ENCODE peak calls at places on chromosome 4, in four cellular contexts. One of them, this sample, is unnamed.

GRCh38 chr4:142124874-142125273 is 488.5 kb downstream of the IL15 start:
- DNase-seq in WTC11: no peak
- DNase-seq in CD4-positive, alpha-beta T cell: no peak
- DNase-seq in AG04450: no peak
- DNase-seq in this sample: no peak

GRCh38 chr4:162727232-162727631 is 439.5 kb downstream of the NAF1 start:
- DNase-seq in AG04450: no peak
- DNase-seq in WTC11: no peak
- DNase-seq in CD4-positive, alpha-beta T cell: no peak
- DNase-seq in this sample: no peak

GRCh38 chr4:89767924-89768323 is 69.0 kb downstream of the SNCA start:
- DNase-seq in WTC11: no peak
- DNase-seq in CD4-positive, alpha-beta T cell: no peak
- DNase-seq in AG04450: no peak
- DNase-seq in this sample: no peak

GRCh38 chr4:78644744-78645330 is 93.3 kb downstream of the ANXA3 start:
- DNase-seq in WTC11: peak
- DNase-seq in AG04450: peak
- DNase-seq in CD4-positive, alpha-beta T cell: peak
- DNase-seq in this sample: peak

GRCh38 chr4:185217390-185217985 is 8.1 kb downstream of the SNX25 start:
- DNase-seq in WTC11: no peak
- DNase-seq in AG04450: no peak
- DNase-seq in CD4-positive, alpha-beta T cell: no peak
- DNase-seq in this sample: no peak

GRCh38 chr4:3223346-3223745 is 25.6 kb upstream of the MSANTD1 start:
- DNase-seq in CD4-positive, alpha-beta T cell: no peak
- DNase-seq in WTC11: no peak
- DNase-seq in AG04450: no peak
- DNase-seq in this sample: no peak

GRCh38 chr4:53804719-53805118 is 213.4 kb upstream of the LNX1 start:
- DNase-seq in CD4-positive, alpha-beta T cell: no peak
- DNase-seq in WTC11: peak
- DNase-seq in AG04450: no peak
- DNase-seq in this sample: no peak

GRCh38 chr4:176238157-176238608 is 30.8 kb downstream of the ASB5 start:
- DNase-seq in AG04450: peak
- DNase-seq in CD4-positive, alpha-beta T cell: no peak
- DNase-seq in WTC11: no peak
- DNase-seq in this sample: no peak

GRCh38 chr4:41644288-41644914 is 104.1 kb downstream of the PHOX2B start:
- DNase-seq in AG04450: no peak
- DNase-seq in WTC11: peak
- DNase-seq in CD4-positive, alpha-beta T cell: no peak
- DNase-seq in this sample: peak

GRCh38 chr4:49032440-49033161 is 46.5 kb downstream of the CWH43 start:
- DNase-seq in CD4-positive, alpha-beta T cell: no peak
- DNase-seq in WTC11: no peak
- DNase-seq in AG04450: no peak
- DNase-seq in this sample: no peak

GRCh38 chr4:148445071-148445902 is 3.1 kb upstream of the NR3C2 start:
- DNase-seq in AG04450: no peak
- DNase-seq in WTC11: peak
- DNase-seq in CD4-positive, alpha-beta T cell: peak
- DNase-seq in this sample: peak

GRCh38 chr4:109412805-109413204 is 20.8 kb upstream of the SEC24B start:
- DNase-seq in CD4-positive, alpha-beta T cell: no peak
- DNase-seq in AG04450: no peak
- DNase-seq in WTC11: no peak
- DNase-seq in this sample: no peak

GRCh38 chr4:148017801-148018200 is 285.9 kb downstream of the ARHGAP10 start:
- DNase-seq in WTC11: no peak
- DNase-seq in CD4-positive, alpha-beta T cell: no peak
- DNase-seq in AG04450: no peak
- DNase-seq in this sample: no peak

GRCh38 chr4:217891-218290 is 87.4 kb downstream of the ZNF732 start:
- DNase-seq in WTC11: no peak
- DNase-seq in CD4-positive, alpha-beta T cell: no peak
- DNase-seq in AG04450: no peak
- DNase-seq in this sample: no peak

GRCh38 chr4:36208884-36209473 is 35.3 kb downstream of the ARAP2 start:
- DNase-seq in CD4-positive, alpha-beta T cell: peak
- DNase-seq in WTC11: no peak
- DNase-seq in AG04450: no peak
- DNase-seq in this sample: no peak

GRCh38 chr4:60194214-60194613 is 1005.9 kb upstream of the ADGRL3 start:
- DNase-seq in WTC11: no peak
- DNase-seq in AG04450: no peak
- DNase-seq in CD4-positive, alpha-beta T cell: no peak
- DNase-seq in this sample: no peak

GRCh38 chr4:67035501-67035900 is 509.8 kb downstream of the CENPC start:
- DNase-seq in WTC11: no peak
- DNase-seq in AG04450: no peak
- DNase-seq in CD4-positive, alpha-beta T cell: no peak
- DNase-seq in this sample: no peak

GRCh38 chr4:123418486-123418931 is 21.9 kb downstream of the SPRY1 start:
- DNase-seq in CD4-positive, alpha-beta T cell: no peak
- DNase-seq in AG04450: peak
- DNase-seq in WTC11: peak
- DNase-seq in this sample: no peak

GRCh38 chr4:54050214-54050904 is 14.0 kb downstream of the CHIC2 start:
- DNase-seq in WTC11: no peak
- DNase-seq in AG04450: peak
- DNase-seq in CD4-positive, alpha-beta T cell: no peak
- DNase-seq in this sample: no peak

GRCh38 chr4:168183717-168184571 is 91.6 kb downstream of the ANXA10 start:
- DNase-seq in WTC11: no peak
- DNase-seq in CD4-positive, alpha-beta T cell: no peak
- DNase-seq in AG04450: no peak
- DNase-seq in this sample: no peak

GRCh38 chr4:72558655-72559054 is 10.4 kb downstream of the ADAMTS3 start:
- DNase-seq in AG04450: no peak
- DNase-seq in CD4-positive, alpha-beta T cell: no peak
- DNase-seq in WTC11: no peak
- DNase-seq in this sample: no peak

GRCh38 chr4:40763228-40763716 is 13.5 kb downstream of the NSUN7 start:
- DNase-seq in WTC11: no peak
- DNase-seq in AG04450: peak
- DNase-seq in CD4-positive, alpha-beta T cell: no peak
- DNase-seq in this sample: no peak

GRCh38 chr4:8079031-8079885 is 79.4 kb downstream of the ABLIM2 start:
- DNase-seq in AG04450: no peak
- DNase-seq in WTC11: no peak
- DNase-seq in CD4-positive, alpha-beta T cell: no peak
- DNase-seq in this sample: no peak

GRCh38 chr4:95572304-95572991 is 23.7 kb upstream of the UNC5C start:
- DNase-seq in AG04450: no peak
- DNase-seq in CD4-positive, alpha-beta T cell: no peak
- DNase-seq in WTC11: no peak
- DNase-seq in this sample: peak

GRCh38 chr4:92520563-92520962 is 216.8 kb downstream of the GRID2 start:
- DNase-seq in CD4-positive, alpha-beta T cell: no peak
- DNase-seq in AG04450: no peak
- DNase-seq in WTC11: peak
- DNase-seq in this sample: no peak

GRCh38 chr4:5638976-5639375 is 69.4 kb downstream of the EVC2 start:
- DNase-seq in WTC11: no peak
- DNase-seq in AG04450: no peak
- DNase-seq in CD4-positive, alpha-beta T cell: no peak
- DNase-seq in this sample: no peak

GRCh38 chr4:41933997-41934812 is 1.0 kb upstream of the TMEM33 start:
- DNase-seq in WTC11: no peak
- DNase-seq in AG04450: no peak
- DNase-seq in CD4-positive, alpha-beta T cell: no peak
- DNase-seq in this sample: no peak

GRCh38 chr4:133584714-133585113 is 435.6 kb downstream of the PCDH10 start:
- DNase-seq in CD4-positive, alpha-beta T cell: no peak
- DNase-seq in AG04450: no peak
- DNase-seq in WTC11: no peak
- DNase-seq in this sample: no peak

GRCh38 chr4:141121768-141122415 is 11.4 kb downstream of the RNF150 start:
- DNase-seq in AG04450: no peak
- DNase-seq in WTC11: no peak
- DNase-seq in CD4-positive, alpha-beta T cell: no peak
- DNase-seq in this sample: no peak